ENCODE peak calls at places on chromosome 7, in four cellular contexts. V is HCT116, S is K562, K is HepG2. M is an unnamed sample.

GRCh38 chr7:98357751-98358161 is 43.1 kb downstream of the BAIAP2L1 start:
- DNase-seq in V (no peak), S (no peak), K (peak; percentile 72), M (peak; percentile 89)

GRCh38 chr7:90717286-90718060 is 121.4 kb downstream of the CDK14 start:
- DNase-seq in V (no peak), S (no peak), K (peak; percentile 29), M (no peak)

GRCh38 chr7:97167176-97167575 is 49.7 kb downstream of the SDHAF3 start:
- DNase-seq in V (no peak), S (no peak), K (no peak), M (no peak)

GRCh38 chr7:115844857-115845256 is 185.7 kb downstream of the TFEC start:
- DNase-seq in V (no peak), S (no peak), K (no peak), M (no peak)

GRCh38 chr7:138167869-138168296 is 91.6 kb downstream of the AKR1D1 start:
- DNase-seq in V (no peak), S (no peak), K (no peak), M (no peak)

GRCh38 chr7:151799506-151799905 is 77.4 kb downstream of the PRKAG2 start:
- DNase-seq in V (no peak), S (no peak), K (no peak), M (no peak)

GRCh38 chr7:136687693-136688322 is 180.6 kb upstream of the CHRM2 start:
- DNase-seq in V (no peak), S (peak; percentile 53), K (peak; percentile 7), M (peak; percentile 7)

GRCh38 chr7:12067156-12067831 is 143.8 kb upstream of the TMEM106B start:
- DNase-seq in V (peak; percentile 58), S (peak; percentile 31), K (peak; percentile 48), M (no peak)

GRCh38 chr7:45890902-45891461 is 2.7 kb downstream of the IGFBP1 start:
- DNase-seq in V (peak; percentile 22), S (peak; percentile 30), K (peak; percentile 36), M (no peak)

GRCh38 chr7:20075992-20076813 is 141.0 kb downstream of the MACC1 start:
- DNase-seq in V (no peak), S (no peak), K (no peak), M (no peak)

GRCh38 chr7:12941512-12941911 is 254.1 kb downstream of the ARL4A start:
- DNase-seq in V (no peak), S (no peak), K (peak; percentile 87), M (no peak)

GRCh38 chr7:66013938-66014337 is 31.9 kb upstream of the GUSB start:
- DNase-seq in V (peak; percentile 26), S (peak; percentile 16), K (peak; percentile 65), M (peak; percentile 5)

GRCh38 chr7:135510603-135511183 is 791 bp upstream of the CNOT4 start:
- DNase-seq in V (no peak), S (peak; percentile 43), K (peak; percentile 16), M (peak; percentile 46)

GRCh38 chr7:112116894-112117293 is 89.3 kb downstream of the DOCK4 start:
- DNase-seq in V (no peak), S (no peak), K (no peak), M (no peak)

GRCh38 chr7:100162874-100163533 is 4.5 kb upstream of the TRAPPC14 start:
- DNase-seq in V (no peak), S (no peak), K (no peak), M (no peak)

GRCh38 chr7:149209518-149210269 is 14.3 kb downstream of the ZNF282 start:
- DNase-seq in V (peak; percentile 40), S (peak; percentile 88), K (peak; percentile 44), M (peak; percentile 38)

GRCh38 chr7:50339990-50340500 is 35.5 kb downstream of the IKZF1 start:
- DNase-seq in V (no peak), S (peak; percentile 44), K (no peak), M (no peak)

GRCh38 chr7:140039071-140039470 is 23.7 kb downstream of the PARP12 start:
- DNase-seq in V (no peak), S (no peak), K (no peak), M (no peak)
- TF ChIP-seq TCF7L2 in V (no peak), S (no peak), K (no peak), M (no peak)

DNA sequence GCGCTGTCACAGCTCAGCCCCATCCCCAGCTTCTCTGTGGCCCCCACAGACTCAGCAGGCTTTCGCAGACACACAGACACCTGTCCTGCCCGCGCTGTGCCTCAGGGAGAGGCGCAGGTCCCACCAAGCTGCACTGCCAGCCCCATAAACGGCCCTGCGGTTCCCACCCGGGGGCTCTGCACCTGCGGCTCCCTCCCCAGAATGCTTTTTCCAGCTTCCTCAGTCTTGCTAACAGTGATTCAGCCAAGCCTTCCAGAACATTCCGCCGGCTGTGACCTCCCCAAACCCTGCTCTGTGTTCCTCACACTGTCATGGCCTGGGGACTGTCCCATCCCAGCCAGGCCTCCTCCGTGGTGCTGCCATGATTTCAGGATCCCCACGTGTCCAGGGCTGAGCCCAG is 27.8 kb upstream of the TNRC18 start:
- DNase-seq in V (no peak), S (no peak), K (no peak), M (no peak)
- TF ChIP-seq REST in V (no peak), S (no peak), K (no peak), M (no peak)

GRCh38 chr7:47480576-47481538 is 101.1 kb downstream of the TNS3 start:
- DNase-seq in V (no peak), S (no peak), K (no peak), M (no peak)

GRCh38 chr7:47483604-47484273 is 98.2 kb downstream of the TNS3 start:
- DNase-seq in V (no peak), S (no peak), K (peak; percentile 36), M (no peak)

GRCh38 chr7:47481656-47482012 is 100.3 kb downstream of the TNS3 start:
- DNase-seq in V (no peak), S (no peak), K (no peak), M (no peak)

GRCh38 chr7:47479821-47480575 is 101.9 kb downstream of the TNS3 start:
- DNase-seq in V (no peak), S (no peak), K (no peak), M (no peak)

DNA sequence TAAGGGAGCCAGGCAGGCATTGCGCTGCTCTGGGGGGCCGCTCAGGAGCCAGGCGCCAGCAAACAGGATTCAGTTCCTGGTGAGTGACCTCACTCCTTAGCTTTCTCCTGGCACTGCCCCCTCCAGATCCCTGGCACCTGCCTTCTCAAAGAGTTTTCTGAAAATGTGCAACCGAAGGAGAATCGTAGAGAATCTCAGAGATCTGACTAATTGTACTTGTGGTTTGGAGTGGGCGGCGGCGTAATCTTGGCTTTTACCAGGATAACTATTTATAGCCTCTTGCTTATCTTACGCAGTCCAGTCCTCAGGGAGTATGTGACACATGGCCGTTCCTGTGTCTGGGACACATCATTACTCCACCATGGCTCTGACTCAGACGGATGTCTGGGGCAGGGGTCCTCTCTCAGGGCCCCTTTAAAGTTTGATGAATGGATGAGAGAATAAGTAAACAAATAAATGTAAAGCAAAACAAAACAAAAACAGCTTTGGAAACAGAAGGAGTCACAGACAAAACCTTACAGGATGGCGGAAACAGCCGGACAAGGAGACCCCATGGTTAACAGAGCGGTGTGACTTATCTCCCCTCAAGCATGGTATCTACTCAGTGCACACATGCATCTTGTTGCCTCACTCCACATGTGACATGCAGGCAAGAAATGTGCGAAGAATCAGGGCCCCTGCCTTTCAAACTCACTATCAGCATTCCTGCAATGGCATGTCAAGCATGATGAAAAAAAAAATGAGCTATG is 99.7 kb downstream of the TNS3 start:
- DNase-seq in V (no peak), S (peak; percentile 54), K (no peak), M (no peak)
- TF ChIP-seq SIN3A in V (no peak), S (no peak), K (no peak), M (no peak)

GRCh38 chr7:79515358-79515757 is 61.9 kb upstream of the MAGI2 start:
- DNase-seq in V (no peak), S (no peak), K (no peak), M (no peak)

GRCh38 chr7:79524048-79524447 is 70.6 kb upstream of the MAGI2 start:
- DNase-seq in V (no peak), S (no peak), K (no peak), M (no peak)

GRCh38 chr7:79523426-79523825 is 70.0 kb upstream of the MAGI2 start:
- DNase-seq in V (no peak), S (no peak), K (no peak), M (no peak)

GRCh38 chr7:79520543-79520942 is 67.1 kb upstream of the MAGI2 start:
- DNase-seq in V (no peak), S (no peak), K (no peak), M (no peak)
- TF ChIP-seq TCF7L2 in V (no peak), S (no peak), K (no peak), M (no peak)

GRCh38 chr7:5695037-5695708 is 86.3 kb downstream of the RNF216 start:
- DNase-seq in V (no peak), S (no peak), K (no peak), M (no peak)

GRCh38 chr7:5696346-5697100 is 84.9 kb downstream of the RNF216 start:
- DNase-seq in V (no peak), S (no peak), K (no peak), M (no peak)

GRCh38 chr7:5697754-5698487 is 83.5 kb downstream of the RNF216 start:
- DNase-seq in V (no peak), S (peak; percentile 23), K (no peak), M (no peak)

GRCh38 chr7:5694221-5694754 is 87.2 kb downstream of the RNF216 start:
- DNase-seq in V (no peak), S (no peak), K (no peak), M (no peak)

DNA sequence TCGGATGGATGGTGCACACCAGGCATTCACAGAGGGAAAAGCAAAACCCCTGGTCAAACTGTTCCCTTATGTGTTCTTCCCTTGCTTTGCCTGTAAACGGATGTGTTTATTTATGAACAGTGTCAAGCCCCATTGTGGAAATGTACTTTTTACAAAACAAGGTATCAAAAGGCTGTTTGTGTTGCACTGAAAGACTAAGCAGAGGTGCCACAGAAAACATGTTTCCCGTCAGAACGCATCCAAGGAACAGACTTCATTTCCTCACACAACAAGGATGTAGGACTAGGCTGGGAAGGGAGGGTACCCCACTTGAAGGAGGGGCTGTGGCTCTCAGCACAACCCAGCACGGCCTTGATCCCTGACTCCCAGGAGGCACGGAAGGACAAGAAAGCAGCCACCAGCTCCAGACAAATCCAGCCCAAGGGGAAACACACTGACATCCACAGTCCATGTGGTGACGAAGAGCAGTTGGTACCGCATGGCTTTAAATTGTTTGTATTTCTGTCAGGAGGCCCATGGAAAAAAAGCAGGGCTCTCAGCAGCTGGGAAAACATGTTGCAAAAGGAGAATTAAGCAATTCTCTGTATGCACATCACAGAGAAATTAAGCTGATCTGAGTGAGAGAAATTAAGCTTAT is 85.6 kb downstream of the RNF216 start:
- DNase-seq in V (no peak), S (no peak), K (no peak), M (no peak)
- TF ChIP-seq REST in V (no peak), S (no peak), K (no peak), M (no peak)

GRCh38 chr7:53238021-53238605 is 202.7 kb downstream of the POM121L12 start:
- DNase-seq in V (no peak), S (no peak), K (no peak), M (no peak)
- TF ChIP-seq SIN3A in V (no peak), S (no peak), K (no peak), M (no peak)

GRCh38 chr7:94001396-94001795 is 2.8 kb downstream of the BET1 start:
- DNase-seq in V (no peak), S (no peak), K (no peak), M (no peak)
- TF ChIP-seq TCF7L2 in V (no peak), S (no peak), K (no peak), M (no peak)

DNA sequence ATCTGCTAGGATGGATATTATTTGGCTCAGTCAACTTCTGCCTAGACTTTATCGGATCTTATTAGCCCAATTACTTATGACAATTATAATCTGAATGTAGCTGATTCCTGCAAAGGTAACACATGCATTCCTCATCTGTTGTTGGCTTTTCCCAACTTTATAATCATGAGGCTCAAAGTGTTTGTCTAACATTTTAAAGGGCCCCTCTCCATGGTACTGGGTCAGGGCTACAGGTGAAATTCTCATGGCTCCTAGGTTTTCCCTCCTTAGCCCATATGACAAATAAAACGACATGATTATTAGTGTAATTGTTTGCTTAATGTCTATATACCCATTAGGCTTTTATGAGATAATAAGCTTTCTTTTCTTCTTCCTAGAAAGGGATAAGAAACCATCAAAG is 4.2 kb upstream of the LRGUK start:
- DNase-seq in V (no peak), S (no peak), K (no peak), M (no peak)
- TF ChIP-seq REST in V (no peak), S (no peak), K (no peak), M (no peak)